ENCODE peak calls at places on chromosome 3, in four cellular contexts. Y, W, R and O are unnamed samples.

GRCh38 chr3:172561894-172562664 is 38.8 kb upstream of the TNFSF10 start:
- DNase-seq in Y (no peak), W (no peak), R (no peak), O (no peak)

GRCh38 chr3:189683576-189684255 is 52.5 kb downstream of the TP63 start:
- DNase-seq in Y (no peak), W (no peak), R (no peak), O (no peak)

GRCh38 chr3:16290007-16290826 is 25.2 kb downstream of the OXNAD1 start:
- DNase-seq in Y (no peak), W (peak; percentile 51), R (peak; percentile 30), O (peak; percentile 64)

GRCh38 chr3:166444336-166444735 is 607.1 kb upstream of the BCHE start:
- DNase-seq in Y (no peak), W (no peak), R (no peak), O (no peak)

GRCh38 chr3:95750097-95750496 is 1064.3 kb upstream of the EPHA6 start:
- DNase-seq in Y (no peak), W (no peak), R (no peak), O (no peak)

GRCh38 chr3:43364926-43365325 is 78.6 kb downstream of the SNRK start:
- DNase-seq in Y (no peak), W (no peak), R (no peak), O (no peak)

GRCh38 chr3:151564261-151564660 is 103.4 kb upstream of the IGSF10 start:
- DNase-seq in Y (no peak), W (no peak), R (no peak), O (no peak)

GRCh38 chr3:134885877-134886621 is 91.0 kb downstream of the EPHB1 start:
- DNase-seq in Y (peak; percentile 95), W (no peak), R (no peak), O (no peak)

GRCh38 chr3:194728986-194729385 is 43.3 kb downstream of the FAM43A start:
- DNase-seq in Y (no peak), W (no peak), R (no peak), O (no peak)

GRCh38 chr3:166446291-166446690 is 609.1 kb upstream of the BCHE start:
- DNase-seq in Y (no peak), W (no peak), R (no peak), O (no peak)

GRCh38 chr3:124915254-124915653 is 19.3 kb downstream of the MUC13 start:
- DNase-seq in Y (no peak), W (no peak), R (peak; percentile 42), O (no peak)

GRCh38 chr3:171393032-171393744 is 67.0 kb downstream of the TNIK start:
- DNase-seq in Y (no peak), W (peak; percentile 42), R (no peak), O (no peak)

GRCh38 chr3:177464392-177465225 is 267.3 kb upstream of the TBL1XR1 start:
- DNase-seq in Y (no peak), W (no peak), R (no peak), O (no peak)

GRCh38 chr3:180229113-180229512 is 192.4 kb upstream of the PEX5L start:
- DNase-seq in Y (no peak), W (no peak), R (no peak), O (peak; percentile 8)

GRCh38 chr3:148642616-148643015 is 55.1 kb upstream of the AGTR1 start:
- DNase-seq in Y (no peak), W (no peak), R (no peak), O (no peak)

GRCh38 chr3:44885618-44886017 is 11.2 kb downstream of the TGM4 start:
- DNase-seq in Y (no peak), W (no peak), R (peak; percentile 34), O (peak; percentile 35)

GRCh38 chr3:184679056-184679502 is 32.8 kb downstream of the MAGEF1 start:
- DNase-seq in Y (no peak), W (peak; percentile 65), R (peak; percentile 60), O (no peak)

GRCh38 chr3:66449411-66449931 is 51.4 kb downstream of the LRIG1 start:
- DNase-seq in Y (no peak), W (no peak), R (no peak), O (no peak)

GRCh38 chr3:59381282-59381681 is 331.5 kb upstream of the CFAP20DC start:
- DNase-seq in Y (peak; percentile 53), W (no peak), R (no peak), O (no peak)
- TF ChIP-seq USF1 in Y (no peak), W (no peak), R (no peak), O (no peak)

GRCh38 chr3:23826382-23827061 is 20.8 kb downstream of the UBE2E1 start:
- DNase-seq in Y (no peak), W (no peak), R (no peak), O (peak; percentile 12)
- TF ChIP-seq USF1 in Y (no peak), W (no peak), R (no peak), O (no peak)

GRCh38 chr3:133277813-133278212 is 122.0 kb upstream of the BFSP2 start:
- DNase-seq in Y (no peak), W (no peak), R (no peak), O (no peak)

GRCh38 chr3:133282239-133282638 is 117.6 kb upstream of the BFSP2 start:
- DNase-seq in Y (no peak), W (no peak), R (no peak), O (no peak)

GRCh38 chr3:133276594-133276993 is 123.3 kb upstream of the BFSP2 start:
- DNase-seq in Y (no peak), W (no peak), R (no peak), O (no peak)

GRCh38 chr3:133283958-133284807 is 115.7 kb upstream of the BFSP2 start:
- DNase-seq in Y (no peak), W (peak; percentile 26), R (no peak), O (no peak)

GRCh38 chr3:133280591-133280990 is 119.3 kb upstream of the BFSP2 start:
- DNase-seq in Y (no peak), W (no peak), R (no peak), O (no peak)
- TF ChIP-seq USF1 in Y (no peak), W (no peak), R (no peak), O (no peak)

DNA sequence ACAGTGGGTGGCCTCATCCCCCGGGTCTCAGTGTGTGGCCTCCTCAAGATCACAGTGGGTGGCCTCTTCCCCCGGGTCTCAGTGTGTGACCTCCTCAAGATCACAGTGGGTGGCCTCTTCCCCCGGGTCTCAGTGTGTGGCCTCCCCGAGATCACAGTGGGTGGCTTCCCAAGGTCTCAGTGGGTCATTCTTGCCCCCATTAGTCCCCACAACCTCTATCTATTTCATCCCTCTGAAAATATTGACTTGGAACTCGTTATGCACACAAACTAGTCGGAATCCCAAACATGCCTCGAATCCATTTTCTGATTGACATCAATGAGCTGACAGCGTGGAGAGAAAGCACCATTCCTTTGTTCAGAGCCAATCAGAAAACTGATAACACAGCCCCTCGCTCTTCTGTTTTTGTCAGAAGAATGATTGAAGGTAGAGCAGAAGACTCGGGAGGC is 10.8 kb upstream of the SSUH2 start:
- DNase-seq in Y (no peak), W (no peak), R (no peak), O (no peak)
- TF ChIP-seq USF1 in Y (no peak), W (no peak), R (no peak), O (no peak)

DNA sequence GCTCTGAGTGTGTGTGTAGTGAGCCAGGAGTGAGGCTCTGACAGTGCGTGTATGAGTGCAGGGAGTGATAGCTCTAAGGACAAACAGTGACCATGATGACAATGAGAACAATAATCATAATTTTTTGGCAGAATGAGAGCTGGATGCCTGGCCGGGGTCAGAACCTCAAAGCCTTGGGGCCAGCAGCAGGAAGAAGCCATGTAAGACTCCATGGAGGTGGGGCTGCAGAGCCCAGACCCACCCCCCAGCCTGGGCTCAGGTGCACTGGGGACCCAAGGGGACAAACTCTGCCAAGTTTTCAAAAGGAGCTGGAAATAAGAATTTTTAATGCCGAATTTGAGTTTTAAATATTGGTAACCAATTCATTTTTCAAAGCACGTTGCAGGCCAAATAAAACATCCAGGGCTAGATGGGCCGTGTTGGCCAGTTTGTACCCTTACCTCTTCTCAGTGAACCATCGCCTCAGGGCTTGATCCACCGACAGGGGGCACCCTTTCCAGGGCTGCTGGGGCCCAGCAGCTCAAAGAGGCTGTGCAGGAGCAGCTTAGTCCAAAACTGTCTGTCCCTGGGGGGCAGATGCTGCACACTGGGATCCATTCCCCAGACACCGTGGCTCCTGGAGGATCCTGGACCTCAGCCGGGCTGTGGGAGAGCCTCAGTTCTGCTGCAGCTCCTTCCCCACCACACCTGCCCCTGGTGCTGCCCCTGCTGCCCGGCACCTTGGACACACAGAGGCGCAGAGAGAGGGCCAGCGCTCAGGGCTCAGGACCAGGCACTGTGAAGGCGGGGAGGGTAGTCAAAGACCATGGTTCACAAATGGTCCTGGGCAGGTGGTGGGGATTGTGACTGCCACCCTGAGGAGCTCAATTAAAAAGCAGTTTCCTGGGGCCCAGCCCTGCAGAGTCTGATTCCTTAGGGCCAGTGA is 86.1 kb upstream of the PRR20G start:
- DNase-seq in Y (no peak), W (peak; percentile 79), R (no peak), O (peak; percentile 47)
- TF ChIP-seq USF1 in Y (no peak), W (no peak), R (no peak), O (no peak)

GRCh38 chr3:72316501-72317279 is 531.6 kb downstream of the SHQ1 start:
- DNase-seq in Y (no peak), W (no peak), R (no peak), O (no peak)
- TF ChIP-seq USF1 in Y (no peak), W (no peak), R (no peak), O (no peak)

GRCh38 chr3:12588039-12588673 is 31.3 kb downstream of the MKRN2 start:
- DNase-seq in Y (no peak), W (no peak), R (no peak), O (no peak)

GRCh38 chr3:12585970-12586369 is 29.1 kb downstream of the MKRN2 start:
- DNase-seq in Y (peak; percentile 23), W (no peak), R (no peak), O (no peak)

GRCh38 chr3:12590096-12590495 is 33.2 kb downstream of the MKRN2 start:
- DNase-seq in Y (no peak), W (no peak), R (no peak), O (no peak)

GRCh38 chr3:12586403-12586802 is 29.5 kb downstream of the MKRN2 start:
- DNase-seq in Y (no peak), W (no peak), R (no peak), O (no peak)

DNA sequence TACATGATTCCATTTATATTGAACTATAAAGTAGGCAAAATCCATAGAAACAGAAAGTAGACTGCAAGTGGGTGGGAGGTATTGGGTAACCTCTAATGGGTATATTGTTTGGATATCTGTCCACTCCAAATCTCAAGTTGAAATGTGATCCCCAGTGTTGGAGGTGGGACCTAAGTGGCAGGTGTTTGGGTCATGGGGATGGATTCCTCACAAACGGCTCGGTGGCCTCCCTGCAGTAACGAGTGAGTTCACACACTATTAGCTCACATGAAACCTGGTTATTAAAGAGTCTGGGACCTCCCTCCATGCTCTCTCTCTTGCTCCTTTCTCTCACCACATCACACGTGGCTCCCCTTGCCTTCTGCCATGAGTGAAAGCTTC is 31.8 kb downstream of the MKRN2 start:
- DNase-seq in Y (no peak), W (no peak), R (no peak), O (no peak)
- TF ChIP-seq USF1 in Y (no peak), W (no peak), R (no peak), O (no peak)

GRCh38 chr3:10292505-10293419 is at the start of gene GHRL:
- DNase-seq in Y (peak; percentile 68), W (no peak), R (no peak), O (peak; percentile 51)
- TF ChIP-seq USF1 in Y (no peak), W (no peak), R (no peak), O (no peak)

DNA sequence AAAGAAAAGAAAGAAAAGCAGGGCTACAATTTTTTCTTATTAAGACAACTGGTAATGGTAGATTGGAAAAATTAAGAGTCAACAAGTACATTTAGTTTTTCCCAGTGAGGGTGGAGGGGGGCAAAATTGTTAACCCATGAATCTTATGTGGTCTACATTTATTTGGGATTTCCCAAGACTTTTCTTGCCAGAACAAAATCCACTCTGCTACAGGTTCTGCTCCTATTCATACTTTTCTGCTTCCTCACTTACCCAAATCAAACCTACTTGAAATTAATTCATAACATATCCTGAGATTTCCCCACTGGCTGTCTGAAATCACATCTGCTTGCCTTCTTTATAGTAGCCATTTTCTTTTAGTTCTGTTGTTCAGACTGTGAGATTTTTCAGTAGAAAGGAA is 41.1 kb downstream of the VGLL3 start:
- DNase-seq in Y (no peak), W (no peak), R (no peak), O (no peak)
- TF ChIP-seq USF1 in Y (no peak), W (no peak), R (no peak), O (no peak)